ENCODE peak calls at places on chromosomes 4 and X, in nine cellular contexts. One of them, this sample, is unnamed.
A peak's percentile ranks its signal among the peaks of the same experiment; 100 is the strongest.

GRCh38 chrX:48003367-48003757 is 427 bp downstream of the ZNF182 start:
- DNase-seq in OCI-LY7: peak; percentile 40
- DNase-seq in mesendoderm: no peak
- DNase-seq in ovary: no peak
- DNase-seq in cardiac fibroblast: no peak
- DNase-seq in A549: peak; percentile 4
- DNase-seq in astrocyte of the spinal cord: no peak
- DNase-seq in fibroblast of lung: no peak
- DNase-seq in choroid plexus epithelial cell: no peak
- DNase-seq in this sample: peak; percentile 33

GRCh38 chrX:115324194-115324593 is 34.7 kb downstream of the LUZP4 start:
- DNase-seq in ovary: peak; percentile 54
- DNase-seq in astrocyte of the spinal cord: peak; percentile 26
- DNase-seq in mesendoderm: no peak
- DNase-seq in cardiac fibroblast: peak; percentile 80
- DNase-seq in OCI-LY7: no peak
- DNase-seq in choroid plexus epithelial cell: peak; percentile 36
- DNase-seq in fibroblast of lung: peak; percentile 39
- DNase-seq in A549: no peak
- DNase-seq in this sample: no peak

GRCh38 chrX:150692837-150693781 is at the start of gene MTMR1:
- DNase-seq in choroid plexus epithelial cell: no peak
- DNase-seq in fibroblast of lung: no peak
- DNase-seq in ovary: peak; percentile 64
- DNase-seq in OCI-LY7: peak; percentile 73
- DNase-seq in A549: peak; percentile 33
- DNase-seq in astrocyte of the spinal cord: no peak
- DNase-seq in cardiac fibroblast: peak; percentile 11
- DNase-seq in mesendoderm: peak; percentile 17
- DNase-seq in this sample: peak; percentile 63

GRCh38 chrX:771536-771935 is 140.9 kb downstream of the SHOX start:
- DNase-seq in fibroblast of lung: no peak
- DNase-seq in astrocyte of the spinal cord: no peak
- DNase-seq in cardiac fibroblast: no peak
- DNase-seq in A549: no peak
- DNase-seq in OCI-LY7: no peak
- DNase-seq in mesendoderm: no peak
- DNase-seq in ovary: no peak
- DNase-seq in choroid plexus epithelial cell: no peak
- DNase-seq in this sample: no peak

GRCh38 chrX:145213504-145213903 is 33.8 kb upstream of the SPANXN1 start:
- DNase-seq in astrocyte of the spinal cord: peak; percentile 3
- DNase-seq in fibroblast of lung: no peak
- DNase-seq in mesendoderm: peak; percentile 18
- DNase-seq in OCI-LY7: peak; percentile 1
- DNase-seq in A549: no peak
- DNase-seq in cardiac fibroblast: no peak
- DNase-seq in ovary: no peak
- DNase-seq in choroid plexus epithelial cell: peak; percentile 0
- DNase-seq in this sample: peak; percentile 1

GRCh38 chrX:9329056-9329455 is 135.8 kb upstream of the TBL1X start:
- DNase-seq in astrocyte of the spinal cord: no peak
- DNase-seq in OCI-LY7: no peak
- DNase-seq in mesendoderm: no peak
- DNase-seq in cardiac fibroblast: no peak
- DNase-seq in choroid plexus epithelial cell: no peak
- DNase-seq in ovary: no peak
- DNase-seq in A549: no peak
- DNase-seq in fibroblast of lung: no peak
- DNase-seq in this sample: no peak

GRCh38 chrX:134753185-134754008 is 95.1 kb upstream of the PLAC1 start:
- DNase-seq in cardiac fibroblast: peak; percentile 76
- DNase-seq in astrocyte of the spinal cord: peak; percentile 50
- DNase-seq in choroid plexus epithelial cell: peak; percentile 75
- DNase-seq in A549: peak; percentile 29
- DNase-seq in mesendoderm: no peak
- DNase-seq in fibroblast of lung: peak; percentile 36
- DNase-seq in ovary: no peak
- DNase-seq in OCI-LY7: no peak
- DNase-seq in this sample: peak; percentile 3

GRCh38 chr4:2462218-2462991 is 6.5 kb upstream of the RNF4 start:
- DNase-seq in ovary: peak; percentile 83
- DNase-seq in astrocyte of the spinal cord: peak; percentile 64
- DNase-seq in mesendoderm: peak; percentile 81
- DNase-seq in A549: peak; percentile 62
- DNase-seq in cardiac fibroblast: peak; percentile 77
- DNase-seq in OCI-LY7: peak; percentile 84
- DNase-seq in fibroblast of lung: peak; percentile 79
- DNase-seq in choroid plexus epithelial cell: peak; percentile 77
- DNase-seq in this sample: peak; percentile 88

GRCh38 chr4:82560853-82561744 is 689 bp downstream of the TMEM150C start:
- DNase-seq in choroid plexus epithelial cell: no peak
- DNase-seq in cardiac fibroblast: no peak
- DNase-seq in OCI-LY7: no peak
- DNase-seq in A549: no peak
- DNase-seq in mesendoderm: no peak
- DNase-seq in astrocyte of the spinal cord: no peak
- DNase-seq in ovary: peak; percentile 45
- DNase-seq in fibroblast of lung: no peak
- DNase-seq in this sample: no peak
- H3K4me3 ChIP-seq in choroid plexus epithelial cell: peak overlapping the region; percentile 50
- H3K4me3 ChIP-seq in cardiac fibroblast: peak overlapping the region; percentile 41
- H3K4me3 ChIP-seq in OCI-LY7: no peak overlapping the region
- H3K4me3 ChIP-seq in A549: peak overlapping the region; percentile 94
- H3K4me3 ChIP-seq in mesendoderm: peak overlapping the region; percentile 36
- H3K4me3 ChIP-seq in astrocyte of the spinal cord: peak overlapping the region; percentile 38
- H3K4me3 ChIP-seq in ovary: peak overlapping the region; percentile 43
- H3K4me3 ChIP-seq in fibroblast of lung: no peak overlapping the region
- H3K4me3 ChIP-seq in this sample: no peak overlapping the region

GRCh38 chrX:23332888-23333821 is 1.5 kb upstream of the PTCHD1 start:
- DNase-seq in cardiac fibroblast: no peak
- DNase-seq in OCI-LY7: no peak
- DNase-seq in mesendoderm: peak; percentile 69
- DNase-seq in fibroblast of lung: no peak
- DNase-seq in A549: no peak
- DNase-seq in choroid plexus epithelial cell: no peak
- DNase-seq in ovary: no peak
- DNase-seq in astrocyte of the spinal cord: no peak
- DNase-seq in this sample: no peak

GRCh38 chrX:23332101-23332887 is 2.4 kb upstream of the PTCHD1 start:
- DNase-seq in ovary: no peak
- DNase-seq in OCI-LY7: no peak
- DNase-seq in A549: no peak
- DNase-seq in mesendoderm: no peak
- DNase-seq in fibroblast of lung: no peak
- DNase-seq in cardiac fibroblast: no peak
- DNase-seq in choroid plexus epithelial cell: no peak
- DNase-seq in astrocyte of the spinal cord: no peak
- DNase-seq in this sample: no peak

GRCh38 chrX:23334871-23335599 is 386 bp downstream of the PTCHD1 start:
- DNase-seq in choroid plexus epithelial cell: no peak
- DNase-seq in ovary: no peak
- DNase-seq in fibroblast of lung: no peak
- DNase-seq in A549: no peak
- DNase-seq in astrocyte of the spinal cord: no peak
- DNase-seq in OCI-LY7: no peak
- DNase-seq in mesendoderm: peak; percentile 40
- DNase-seq in cardiac fibroblast: no peak
- DNase-seq in this sample: no peak

GRCh38 chrX:23333842-23334535 is 660 bp upstream of the PTCHD1 start:
- DNase-seq in choroid plexus epithelial cell: no peak
- DNase-seq in mesendoderm: peak; percentile 76
- DNase-seq in ovary: no peak
- DNase-seq in fibroblast of lung: no peak
- DNase-seq in OCI-LY7: no peak
- DNase-seq in A549: no peak
- DNase-seq in cardiac fibroblast: no peak
- DNase-seq in astrocyte of the spinal cord: no peak
- DNase-seq in this sample: no peak

GRCh38 chrX:23334536-23334870 is at the start of gene PTCHD1:
- DNase-seq in ovary: no peak
- DNase-seq in A549: no peak
- DNase-seq in mesendoderm: no peak
- DNase-seq in choroid plexus epithelial cell: no peak
- DNase-seq in astrocyte of the spinal cord: no peak
- DNase-seq in OCI-LY7: no peak
- DNase-seq in fibroblast of lung: no peak
- DNase-seq in cardiac fibroblast: no peak
- DNase-seq in this sample: no peak
- H3K4me3 ChIP-seq in ovary: peak within 1 kb of the TSS; percentile 29
- H3K4me3 ChIP-seq in A549: peak within 1 kb of the TSS; percentile 46
- H3K4me3 ChIP-seq in mesendoderm: peak within 1 kb of the TSS; percentile 37
- H3K4me3 ChIP-seq in choroid plexus epithelial cell: peak within 1 kb of the TSS; percentile 3
- H3K4me3 ChIP-seq in astrocyte of the spinal cord: peak within 1 kb of the TSS; percentile 4
- H3K4me3 ChIP-seq in OCI-LY7: no peak within 1 kb of the TSS
- H3K4me3 ChIP-seq in fibroblast of lung: no peak within 1 kb of the TSS
- H3K4me3 ChIP-seq in cardiac fibroblast: no peak within 1 kb of the TSS
- H3K4me3 ChIP-seq in this sample: no peak within 1 kb of the TSS

DNA sequence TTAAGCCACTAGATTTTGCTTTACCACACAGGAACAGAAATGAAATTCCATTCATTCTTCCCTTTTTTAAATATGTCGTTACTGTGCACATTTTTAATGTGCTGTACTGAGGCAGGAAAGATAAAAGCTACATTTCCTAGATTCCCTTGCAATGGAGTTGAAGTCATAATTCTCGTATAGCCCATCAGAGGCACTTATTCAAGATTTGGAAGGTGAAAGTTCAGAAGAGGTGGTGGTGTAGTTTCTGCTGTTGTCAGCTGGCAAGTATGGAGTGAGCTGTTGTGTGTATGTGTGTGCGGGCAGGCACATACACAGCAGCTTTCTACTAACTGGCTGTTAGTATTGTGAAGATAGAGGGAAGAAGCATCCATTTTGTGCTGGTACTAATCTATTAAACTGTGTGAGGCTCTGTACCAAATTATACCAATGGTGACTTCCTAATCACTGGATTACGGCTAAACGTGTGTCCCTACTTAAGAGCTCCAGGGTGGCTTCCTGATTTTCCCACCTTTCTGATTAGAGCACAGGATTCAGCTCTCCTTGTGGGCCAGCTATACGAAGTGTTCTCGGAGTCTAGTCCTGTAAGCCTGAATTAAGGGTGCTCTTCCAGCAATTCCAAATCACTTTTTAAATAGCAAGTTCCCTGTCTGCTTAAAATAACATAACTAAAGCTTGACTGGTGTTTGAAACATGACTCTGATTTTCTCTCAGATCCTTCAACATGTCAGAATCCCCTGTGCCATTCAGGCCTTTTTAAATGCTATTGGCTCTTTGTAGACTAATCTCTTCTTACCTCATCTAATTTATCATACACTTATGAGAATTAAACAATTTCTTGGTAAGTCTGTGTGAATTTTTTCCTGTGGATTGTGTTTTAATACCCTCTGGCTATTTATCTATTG is 43.8 kb downstream of the PDS5A start:
- DNase-seq in ovary: no peak
- DNase-seq in choroid plexus epithelial cell: peak; percentile 68
- DNase-seq in A549: no peak
- DNase-seq in cardiac fibroblast: peak; percentile 82
- DNase-seq in mesendoderm: peak; percentile 25
- DNase-seq in fibroblast of lung: peak; percentile 82
- DNase-seq in astrocyte of the spinal cord: peak; percentile 53
- DNase-seq in OCI-LY7: no peak
- DNase-seq in this sample: peak; percentile 22
- H3K4me3 ChIP-seq in ovary: no peak overlapping the region
- H3K4me3 ChIP-seq in choroid plexus epithelial cell: no peak overlapping the region
- H3K4me3 ChIP-seq in A549: no peak overlapping the region
- H3K4me3 ChIP-seq in cardiac fibroblast: no peak overlapping the region
- H3K4me3 ChIP-seq in mesendoderm: no peak overlapping the region
- H3K4me3 ChIP-seq in fibroblast of lung: no peak overlapping the region
- H3K4me3 ChIP-seq in astrocyte of the spinal cord: no peak overlapping the region
- H3K4me3 ChIP-seq in OCI-LY7: no peak overlapping the region
- H3K4me3 ChIP-seq in this sample: peak overlapping the region; percentile 36

GRCh38 chrX:42247241-42247640 is 323.9 kb upstream of the CASK start:
- DNase-seq in fibroblast of lung: peak; percentile 15
- DNase-seq in OCI-LY7: no peak
- DNase-seq in astrocyte of the spinal cord: no peak
- DNase-seq in choroid plexus epithelial cell: peak; percentile 34
- DNase-seq in ovary: no peak
- DNase-seq in cardiac fibroblast: peak; percentile 74
- DNase-seq in A549: no peak
- DNase-seq in mesendoderm: no peak
- DNase-seq in this sample: peak; percentile 4
- H3K4me3 ChIP-seq in fibroblast of lung: no peak overlapping the region
- H3K4me3 ChIP-seq in OCI-LY7: no peak overlapping the region
- H3K4me3 ChIP-seq in astrocyte of the spinal cord: no peak overlapping the region
- H3K4me3 ChIP-seq in choroid plexus epithelial cell: peak overlapping the region; percentile 17
- H3K4me3 ChIP-seq in ovary: no peak overlapping the region
- H3K4me3 ChIP-seq in cardiac fibroblast: no peak overlapping the region
- H3K4me3 ChIP-seq in A549: no peak overlapping the region
- H3K4me3 ChIP-seq in mesendoderm: no peak overlapping the region
- H3K4me3 ChIP-seq in this sample: no peak overlapping the region

GRCh38 chrX:72105436-72105835 is 26.3 kb downstream of the RTL5 start:
- DNase-seq in astrocyte of the spinal cord: no peak
- DNase-seq in mesendoderm: no peak
- DNase-seq in A549: no peak
- DNase-seq in ovary: no peak
- DNase-seq in fibroblast of lung: no peak
- DNase-seq in choroid plexus epithelial cell: no peak
- DNase-seq in cardiac fibroblast: no peak
- DNase-seq in OCI-LY7: no peak
- DNase-seq in this sample: peak; percentile 79

GRCh38 chrX:72102760-72103159 is 29.0 kb downstream of the RTL5 start:
- DNase-seq in choroid plexus epithelial cell: no peak
- DNase-seq in OCI-LY7: no peak
- DNase-seq in A549: no peak
- DNase-seq in ovary: no peak
- DNase-seq in mesendoderm: no peak
- DNase-seq in astrocyte of the spinal cord: no peak
- DNase-seq in cardiac fibroblast: no peak
- DNase-seq in fibroblast of lung: no peak
- DNase-seq in this sample: no peak

GRCh38 chrX:72100051-72100755 is 31.5 kb downstream of the RTL5 start:
- DNase-seq in astrocyte of the spinal cord: no peak
- DNase-seq in mesendoderm: no peak
- DNase-seq in A549: no peak
- DNase-seq in fibroblast of lung: no peak
- DNase-seq in ovary: no peak
- DNase-seq in choroid plexus epithelial cell: no peak
- DNase-seq in OCI-LY7: no peak
- DNase-seq in cardiac fibroblast: no peak
- DNase-seq in this sample: peak; percentile 25

GRCh38 chrX:72100824-72101351 is 30.8 kb downstream of the RTL5 start:
- DNase-seq in astrocyte of the spinal cord: no peak
- DNase-seq in fibroblast of lung: no peak
- DNase-seq in A549: no peak
- DNase-seq in OCI-LY7: no peak
- DNase-seq in choroid plexus epithelial cell: no peak
- DNase-seq in ovary: no peak
- DNase-seq in mesendoderm: no peak
- DNase-seq in cardiac fibroblast: no peak
- DNase-seq in this sample: peak; percentile 84

DNA sequence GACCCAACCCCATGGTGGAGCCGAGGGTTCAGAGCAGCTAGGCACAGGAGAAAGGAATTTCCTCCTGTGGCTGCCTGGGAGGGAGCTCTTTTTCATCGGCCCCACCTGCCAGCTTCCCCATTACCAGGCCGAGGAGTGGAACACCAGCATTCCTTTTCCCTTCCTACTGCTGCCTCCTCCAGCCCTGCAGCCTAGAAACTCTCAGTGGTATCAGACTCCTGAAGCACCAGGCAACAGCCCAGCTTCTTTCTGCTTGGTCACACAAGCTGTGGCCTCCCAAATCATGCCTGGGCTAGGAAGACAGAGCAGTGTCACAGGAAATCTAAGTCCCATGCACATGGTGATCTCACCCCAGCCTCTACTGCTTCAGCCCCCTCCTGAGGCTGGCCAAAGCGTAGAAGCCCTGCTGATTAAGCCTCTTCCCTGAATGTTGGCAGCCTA is 30.1 kb downstream of the RTL5 start:
- DNase-seq in astrocyte of the spinal cord: no peak
- DNase-seq in ovary: no peak
- DNase-seq in fibroblast of lung: no peak
- DNase-seq in A549: no peak
- DNase-seq in mesendoderm: peak; percentile 69
- DNase-seq in cardiac fibroblast: no peak
- DNase-seq in OCI-LY7: no peak
- DNase-seq in choroid plexus epithelial cell: no peak
- DNase-seq in this sample: no peak
- H3K4me3 ChIP-seq in astrocyte of the spinal cord: no peak overlapping the region
- H3K4me3 ChIP-seq in ovary: no peak overlapping the region
- H3K4me3 ChIP-seq in fibroblast of lung: no peak overlapping the region
- H3K4me3 ChIP-seq in A549: no peak overlapping the region
- H3K4me3 ChIP-seq in mesendoderm: no peak overlapping the region
- H3K4me3 ChIP-seq in cardiac fibroblast: no peak overlapping the region
- H3K4me3 ChIP-seq in OCI-LY7: no peak overlapping the region
- H3K4me3 ChIP-seq in choroid plexus epithelial cell: no peak overlapping the region
- H3K4me3 ChIP-seq in this sample: no peak overlapping the region

This sample was measured in GM12865.